ENCODE peak calls at places on chromosomes 1 and 21, in ten cellular contexts. One of them, this sample, is unnamed.

GRCh38 chr1:60390593-60391282 is 317.2 kb upstream of the C1orf87 start:
- DNase-seq in iris pigment epithelial cell: no peak
- DNase-seq in NCI-H146: no peak
- DNase-seq in CD8-positive, alpha-beta T cell: no peak
- DNase-seq in T-helper 1 cell: no peak
- DNase-seq in activated T-helper 1 cell treated with anti-CD3 and anti-CD28 coated beads, Interleukin-12 subunit alpha, Interleukin-12 subunit beta, Interleukin-2, Interleukin-4 antibody, amounts not matched to agents 30 ng/mL and 10 ng/mL and 1 ng/mL, durations not matched to agents 14 hours and 24 hours and 36 hours: no peak
- DNase-seq in tibial artery: no peak
- DNase-seq in GM12865: peak
- DNase-seq in RWPE1: no peak
- DNase-seq in MCF 10A: no peak
- DNase-seq in this sample: no peak

GRCh38 chr1:26537951-26538352 is 8.4 kb downstream of the RPS6KA1 start:
- DNase-seq in activated T-helper 1 cell treated with anti-CD3 and anti-CD28 coated beads, Interleukin-12 subunit alpha, Interleukin-12 subunit beta, Interleukin-2, Interleukin-4 antibody, amounts not matched to agents 30 ng/mL and 10 ng/mL and 1 ng/mL, durations not matched to agents 14 hours and 24 hours and 36 hours: no peak
- DNase-seq in RWPE1: peak
- DNase-seq in GM12865: peak
- DNase-seq in CD8-positive, alpha-beta T cell: no peak
- DNase-seq in T-helper 1 cell: no peak
- DNase-seq in iris pigment epithelial cell: peak
- DNase-seq in MCF 10A: no peak
- DNase-seq in tibial artery: no peak
- DNase-seq in NCI-H146: no peak
- DNase-seq in this sample: no peak

GRCh38 chr1:109620396-109620817 is 770 bp downstream of the AMPD2 start:
- DNase-seq in iris pigment epithelial cell: peak
- DNase-seq in RWPE1: peak
- DNase-seq in MCF 10A: peak
- DNase-seq in GM12865: no peak
- DNase-seq in CD8-positive, alpha-beta T cell: no peak
- DNase-seq in NCI-H146: peak
- DNase-seq in tibial artery: peak
- DNase-seq in T-helper 1 cell: no peak
- DNase-seq in activated T-helper 1 cell treated with anti-CD3 and anti-CD28 coated beads, Interleukin-12 subunit alpha, Interleukin-12 subunit beta, Interleukin-2, Interleukin-4 antibody, amounts not matched to agents 30 ng/mL and 10 ng/mL and 1 ng/mL, durations not matched to agents 14 hours and 24 hours and 36 hours: no peak
- DNase-seq in this sample: peak

GRCh38 chr1:37808369-37809319 is 636 bp upstream of the YRDC start:
- DNase-seq in RWPE1: peak
- DNase-seq in iris pigment epithelial cell: peak
- DNase-seq in MCF 10A: peak
- DNase-seq in tibial artery: peak
- DNase-seq in GM12865: no peak
- DNase-seq in CD8-positive, alpha-beta T cell: peak
- DNase-seq in activated T-helper 1 cell treated with anti-CD3 and anti-CD28 coated beads, Interleukin-12 subunit alpha, Interleukin-12 subunit beta, Interleukin-2, Interleukin-4 antibody, amounts not matched to agents 30 ng/mL and 10 ng/mL and 1 ng/mL, durations not matched to agents 14 hours and 24 hours and 36 hours: peak
- DNase-seq in T-helper 1 cell: no peak
- DNase-seq in NCI-H146: peak
- DNase-seq in this sample: no peak

GRCh38 chr1:73980324-73981040 is 217.5 kb downstream of the LRRIQ3 start:
- DNase-seq in T-helper 1 cell: no peak
- DNase-seq in iris pigment epithelial cell: no peak
- DNase-seq in GM12865: no peak
- DNase-seq in tibial artery: no peak
- DNase-seq in CD8-positive, alpha-beta T cell: no peak
- DNase-seq in RWPE1: no peak
- DNase-seq in NCI-H146: no peak
- DNase-seq in activated T-helper 1 cell treated with anti-CD3 and anti-CD28 coated beads, Interleukin-12 subunit alpha, Interleukin-12 subunit beta, Interleukin-2, Interleukin-4 antibody, amounts not matched to agents 30 ng/mL and 10 ng/mL and 1 ng/mL, durations not matched to agents 14 hours and 24 hours and 36 hours: no peak
- DNase-seq in MCF 10A: no peak
- DNase-seq in this sample: no peak

GRCh38 chr21:25373126-25374082 is 233.9 kb downstream of the MRPL39 start:
- DNase-seq in GM12865: no peak
- DNase-seq in CD8-positive, alpha-beta T cell: no peak
- DNase-seq in T-helper 1 cell: no peak
- DNase-seq in tibial artery: no peak
- DNase-seq in RWPE1: no peak
- DNase-seq in MCF 10A: no peak
- DNase-seq in activated T-helper 1 cell treated with anti-CD3 and anti-CD28 coated beads, Interleukin-12 subunit alpha, Interleukin-12 subunit beta, Interleukin-2, Interleukin-4 antibody, amounts not matched to agents 30 ng/mL and 10 ng/mL and 1 ng/mL, durations not matched to agents 14 hours and 24 hours and 36 hours: no peak
- DNase-seq in iris pigment epithelial cell: peak
- DNase-seq in NCI-H146: no peak
- DNase-seq in this sample: no peak

GRCh38 chr1:8348777-8349472 is 31.0 kb downstream of the SLC45A1 start:
- DNase-seq in T-helper 1 cell: peak
- DNase-seq in activated T-helper 1 cell treated with anti-CD3 and anti-CD28 coated beads, Interleukin-12 subunit alpha, Interleukin-12 subunit beta, Interleukin-2, Interleukin-4 antibody, amounts not matched to agents 30 ng/mL and 10 ng/mL and 1 ng/mL, durations not matched to agents 14 hours and 24 hours and 36 hours: peak
- DNase-seq in RWPE1: peak
- DNase-seq in tibial artery: peak
- DNase-seq in MCF 10A: peak
- DNase-seq in CD8-positive, alpha-beta T cell: peak
- DNase-seq in GM12865: peak
- DNase-seq in iris pigment epithelial cell: peak
- DNase-seq in NCI-H146: peak
- DNase-seq in this sample: peak

GRCh38 chr1:62382581-62382980 is 54.3 kb upstream of the USP1 start:
- DNase-seq in CD8-positive, alpha-beta T cell: no peak
- DNase-seq in GM12865: no peak
- DNase-seq in MCF 10A: no peak
- DNase-seq in NCI-H146: no peak
- DNase-seq in activated T-helper 1 cell treated with anti-CD3 and anti-CD28 coated beads, Interleukin-12 subunit alpha, Interleukin-12 subunit beta, Interleukin-2, Interleukin-4 antibody, amounts not matched to agents 30 ng/mL and 10 ng/mL and 1 ng/mL, durations not matched to agents 14 hours and 24 hours and 36 hours: no peak
- DNase-seq in RWPE1: no peak
- DNase-seq in T-helper 1 cell: no peak
- DNase-seq in tibial artery: no peak
- DNase-seq in iris pigment epithelial cell: no peak
- DNase-seq in this sample: no peak

GRCh38 chr1:208880433-208881100 is 636.4 kb upstream of the PLXNA2 start:
- DNase-seq in iris pigment epithelial cell: no peak
- DNase-seq in NCI-H146: no peak
- DNase-seq in GM12865: no peak
- DNase-seq in tibial artery: no peak
- DNase-seq in CD8-positive, alpha-beta T cell: no peak
- DNase-seq in RWPE1: no peak
- DNase-seq in activated T-helper 1 cell treated with anti-CD3 and anti-CD28 coated beads, Interleukin-12 subunit alpha, Interleukin-12 subunit beta, Interleukin-2, Interleukin-4 antibody, amounts not matched to agents 30 ng/mL and 10 ng/mL and 1 ng/mL, durations not matched to agents 14 hours and 24 hours and 36 hours: no peak
- DNase-seq in MCF 10A: peak
- DNase-seq in T-helper 1 cell: no peak
- DNase-seq in this sample: no peak

GRCh38 chr1:7680791-7681165 is 90.3 kb upstream of the VAMP3 start:
- DNase-seq in activated T-helper 1 cell treated with anti-CD3 and anti-CD28 coated beads, Interleukin-12 subunit alpha, Interleukin-12 subunit beta, Interleukin-2, Interleukin-4 antibody, amounts not matched to agents 30 ng/mL and 10 ng/mL and 1 ng/mL, durations not matched to agents 14 hours and 24 hours and 36 hours: no peak
- DNase-seq in RWPE1: no peak
- DNase-seq in CD8-positive, alpha-beta T cell: no peak
- DNase-seq in T-helper 1 cell: no peak
- DNase-seq in MCF 10A: no peak
- DNase-seq in tibial artery: no peak
- DNase-seq in NCI-H146: peak
- DNase-seq in iris pigment epithelial cell: peak
- DNase-seq in GM12865: no peak
- DNase-seq in this sample: peak

GRCh38 chr1:3650248-3651010 is 526 bp upstream of the WRAP73 start:
- DNase-seq in activated T-helper 1 cell treated with anti-CD3 and anti-CD28 coated beads, Interleukin-12 subunit alpha, Interleukin-12 subunit beta, Interleukin-2, Interleukin-4 antibody, amounts not matched to agents 30 ng/mL and 10 ng/mL and 1 ng/mL, durations not matched to agents 14 hours and 24 hours and 36 hours: no peak
- DNase-seq in GM12865: no peak
- DNase-seq in T-helper 1 cell: no peak
- DNase-seq in NCI-H146: no peak
- DNase-seq in iris pigment epithelial cell: no peak
- DNase-seq in RWPE1: no peak
- DNase-seq in MCF 10A: no peak
- DNase-seq in CD8-positive, alpha-beta T cell: no peak
- DNase-seq in tibial artery: no peak
- DNase-seq in this sample: no peak

GRCh38 chr1:19622204-19622603 is 21.9 kb upstream of the NBL1 start:
- DNase-seq in GM12865: no peak
- DNase-seq in CD8-positive, alpha-beta T cell: no peak
- DNase-seq in T-helper 1 cell: no peak
- DNase-seq in iris pigment epithelial cell: no peak
- DNase-seq in activated T-helper 1 cell treated with anti-CD3 and anti-CD28 coated beads, Interleukin-12 subunit alpha, Interleukin-12 subunit beta, Interleukin-2, Interleukin-4 antibody, amounts not matched to agents 30 ng/mL and 10 ng/mL and 1 ng/mL, durations not matched to agents 14 hours and 24 hours and 36 hours: no peak
- DNase-seq in tibial artery: no peak
- DNase-seq in NCI-H146: no peak
- DNase-seq in RWPE1: peak
- DNase-seq in MCF 10A: peak
- DNase-seq in this sample: no peak

GRCh38 chr1:51058863-51059262 is 43.2 kb upstream of the C1orf185 start:
- DNase-seq in NCI-H146: no peak
- DNase-seq in iris pigment epithelial cell: peak
- DNase-seq in RWPE1: no peak
- DNase-seq in activated T-helper 1 cell treated with anti-CD3 and anti-CD28 coated beads, Interleukin-12 subunit alpha, Interleukin-12 subunit beta, Interleukin-2, Interleukin-4 antibody, amounts not matched to agents 30 ng/mL and 10 ng/mL and 1 ng/mL, durations not matched to agents 14 hours and 24 hours and 36 hours: no peak
- DNase-seq in tibial artery: no peak
- DNase-seq in T-helper 1 cell: peak
- DNase-seq in GM12865: peak
- DNase-seq in MCF 10A: peak
- DNase-seq in CD8-positive, alpha-beta T cell: no peak
- DNase-seq in this sample: no peak

GRCh38 chr1:207811920-207812720 is 60.3 kb downstream of the CD46 start:
- DNase-seq in MCF 10A: peak
- DNase-seq in NCI-H146: peak
- DNase-seq in RWPE1: no peak
- DNase-seq in T-helper 1 cell: no peak
- DNase-seq in GM12865: peak
- DNase-seq in iris pigment epithelial cell: peak
- DNase-seq in CD8-positive, alpha-beta T cell: no peak
- DNase-seq in tibial artery: peak
- DNase-seq in activated T-helper 1 cell treated with anti-CD3 and anti-CD28 coated beads, Interleukin-12 subunit alpha, Interleukin-12 subunit beta, Interleukin-2, Interleukin-4 antibody, amounts not matched to agents 30 ng/mL and 10 ng/mL and 1 ng/mL, durations not matched to agents 14 hours and 24 hours and 36 hours: no peak
- DNase-seq in this sample: no peak

GRCh38 chr1:84146375-84147032 is 2.4 kb downstream of the PRKACB start:
- DNase-seq in MCF 10A: peak
- DNase-seq in activated T-helper 1 cell treated with anti-CD3 and anti-CD28 coated beads, Interleukin-12 subunit alpha, Interleukin-12 subunit beta, Interleukin-2, Interleukin-4 antibody, amounts not matched to agents 30 ng/mL and 10 ng/mL and 1 ng/mL, durations not matched to agents 14 hours and 24 hours and 36 hours: no peak
- DNase-seq in T-helper 1 cell: no peak
- DNase-seq in GM12865: no peak
- DNase-seq in NCI-H146: no peak
- DNase-seq in RWPE1: peak
- DNase-seq in tibial artery: no peak
- DNase-seq in iris pigment epithelial cell: peak
- DNase-seq in CD8-positive, alpha-beta T cell: no peak
- DNase-seq in this sample: no peak

GRCh38 chr1:71086331-71086730 is 5.5 kb upstream of the ZRANB2 start:
- DNase-seq in GM12865: no peak
- DNase-seq in NCI-H146: peak
- DNase-seq in RWPE1: peak
- DNase-seq in tibial artery: no peak
- DNase-seq in T-helper 1 cell: no peak
- DNase-seq in iris pigment epithelial cell: peak
- DNase-seq in activated T-helper 1 cell treated with anti-CD3 and anti-CD28 coated beads, Interleukin-12 subunit alpha, Interleukin-12 subunit beta, Interleukin-2, Interleukin-4 antibody, amounts not matched to agents 30 ng/mL and 10 ng/mL and 1 ng/mL, durations not matched to agents 14 hours and 24 hours and 36 hours: no peak
- DNase-seq in CD8-positive, alpha-beta T cell: no peak
- DNase-seq in MCF 10A: peak
- DNase-seq in this sample: no peak

GRCh38 chr21:15139881-15140280 is 75.1 kb upstream of the NRIP1 start:
- DNase-seq in MCF 10A: no peak
- DNase-seq in NCI-H146: no peak
- DNase-seq in activated T-helper 1 cell treated with anti-CD3 and anti-CD28 coated beads, Interleukin-12 subunit alpha, Interleukin-12 subunit beta, Interleukin-2, Interleukin-4 antibody, amounts not matched to agents 30 ng/mL and 10 ng/mL and 1 ng/mL, durations not matched to agents 14 hours and 24 hours and 36 hours: no peak
- DNase-seq in T-helper 1 cell: no peak
- DNase-seq in iris pigment epithelial cell: no peak
- DNase-seq in RWPE1: no peak
- DNase-seq in GM12865: no peak
- DNase-seq in tibial artery: no peak
- DNase-seq in CD8-positive, alpha-beta T cell: no peak
- DNase-seq in this sample: no peak

GRCh38 chr1:90729484-90730246 is 12.6 kb upstream of the BARHL2 start:
- DNase-seq in CD8-positive, alpha-beta T cell: no peak
- DNase-seq in GM12865: no peak
- DNase-seq in T-helper 1 cell: no peak
- DNase-seq in iris pigment epithelial cell: no peak
- DNase-seq in activated T-helper 1 cell treated with anti-CD3 and anti-CD28 coated beads, Interleukin-12 subunit alpha, Interleukin-12 subunit beta, Interleukin-2, Interleukin-4 antibody, amounts not matched to agents 30 ng/mL and 10 ng/mL and 1 ng/mL, durations not matched to agents 14 hours and 24 hours and 36 hours: no peak
- DNase-seq in NCI-H146: no peak
- DNase-seq in MCF 10A: no peak
- DNase-seq in tibial artery: no peak
- DNase-seq in RWPE1: no peak
- DNase-seq in this sample: no peak

GRCh38 chr1:230879781-230880180 is 11.5 kb upstream of the C1orf198 start:
- DNase-seq in MCF 10A: no peak
- DNase-seq in T-helper 1 cell: no peak
- DNase-seq in activated T-helper 1 cell treated with anti-CD3 and anti-CD28 coated beads, Interleukin-12 subunit alpha, Interleukin-12 subunit beta, Interleukin-2, Interleukin-4 antibody, amounts not matched to agents 30 ng/mL and 10 ng/mL and 1 ng/mL, durations not matched to agents 14 hours and 24 hours and 36 hours: no peak
- DNase-seq in tibial artery: no peak
- DNase-seq in GM12865: no peak
- DNase-seq in iris pigment epithelial cell: no peak
- DNase-seq in CD8-positive, alpha-beta T cell: no peak
- DNase-seq in NCI-H146: no peak
- DNase-seq in RWPE1: no peak
- DNase-seq in this sample: no peak

GRCh38 chr1:28078262-28078661 is 10.1 kb downstream of the EYA3 start:
- DNase-seq in iris pigment epithelial cell: no peak
- DNase-seq in CD8-positive, alpha-beta T cell: no peak
- DNase-seq in T-helper 1 cell: no peak
- DNase-seq in tibial artery: no peak
- DNase-seq in GM12865: no peak
- DNase-seq in activated T-helper 1 cell treated with anti-CD3 and anti-CD28 coated beads, Interleukin-12 subunit alpha, Interleukin-12 subunit beta, Interleukin-2, Interleukin-4 antibody, amounts not matched to agents 30 ng/mL and 10 ng/mL and 1 ng/mL, durations not matched to agents 14 hours and 24 hours and 36 hours: no peak
- DNase-seq in MCF 10A: no peak
- DNase-seq in NCI-H146: no peak
- DNase-seq in RWPE1: no peak
- DNase-seq in this sample: no peak